ENCODE peak calls at places on chromosomes 2 and 18, in four cellular contexts. One of them, this sample, is unnamed. For H3K36me3, H3K4me1 and H3K9me3, the result is how much of the 10 kb centered on the place peaks cover.

GRCh38 chr2:20781656-20782265 is 41.1 kb downstream of the LDAH start:
- DNase-seq in colonic mucosa: no peak
- DNase-seq in CD4-positive, CD25-positive, alpha-beta regulatory T cell: peak
- DNase-seq in SK-N-SH: peak
- DNase-seq in this sample: no peak

GRCh38 chr2:235032466-235032865 is 80.6 kb downstream of the SH3BP4 start:
- DNase-seq in colonic mucosa: no peak
- DNase-seq in SK-N-SH: no peak
- DNase-seq in CD4-positive, CD25-positive, alpha-beta regulatory T cell: no peak
- DNase-seq in this sample: no peak

GRCh38 chr2:151030663-151031230 is 230.9 kb downstream of the RBM43 start:
- DNase-seq in SK-N-SH: no peak
- DNase-seq in CD4-positive, CD25-positive, alpha-beta regulatory T cell: peak
- DNase-seq in colonic mucosa: no peak
- DNase-seq in this sample: no peak

GRCh38 chr2:383888-384287 is 96.0 kb upstream of the ALKAL2 start:
- DNase-seq in SK-N-SH: no peak
- DNase-seq in colonic mucosa: peak
- DNase-seq in CD4-positive, CD25-positive, alpha-beta regulatory T cell: no peak
- DNase-seq in this sample: no peak

GRCh38 chr2:240198226-240198625 is 57.8 kb upstream of the OTOS start:
- DNase-seq in colonic mucosa: no peak
- DNase-seq in CD4-positive, CD25-positive, alpha-beta regulatory T cell: no peak
- DNase-seq in SK-N-SH: no peak
- DNase-seq in this sample: no peak

GRCh38 chr2:216857131-216857550 is 2.7 kb downstream of the TNP1 start:
- DNase-seq in SK-N-SH: no peak
- DNase-seq in colonic mucosa: no peak
- DNase-seq in CD4-positive, CD25-positive, alpha-beta regulatory T cell: peak
- DNase-seq in this sample: no peak

GRCh38 chr2:221571391-221572179 is 519 bp downstream of the EPHA4 start:
- DNase-seq in CD4-positive, CD25-positive, alpha-beta regulatory T cell: no peak
- DNase-seq in colonic mucosa: peak
- DNase-seq in SK-N-SH: peak
- DNase-seq in this sample: peak

GRCh38 chr18:56492136-56492535 is 146.3 kb downstream of the TXNL1 start:
- DNase-seq in CD4-positive, CD25-positive, alpha-beta regulatory T cell: no peak
- DNase-seq in colonic mucosa: no peak
- DNase-seq in SK-N-SH: no peak
- DNase-seq in this sample: no peak

GRCh38 chr2:18626256-18626668 is 36.9 kb upstream of the NT5C1B start:
- DNase-seq in colonic mucosa: no peak
- DNase-seq in SK-N-SH: no peak
- DNase-seq in CD4-positive, CD25-positive, alpha-beta regulatory T cell: no peak
- DNase-seq in this sample: no peak

GRCh38 chr18:36143391-36143790 is 13.7 kb downstream of the ELP2 start:
- DNase-seq in SK-N-SH: no peak
- DNase-seq in CD4-positive, CD25-positive, alpha-beta regulatory T cell: no peak
- DNase-seq in colonic mucosa: no peak
- DNase-seq in this sample: no peak

GRCh38 chr2:45963816-45964215 is 312.3 kb downstream of the PRKCE start:
- DNase-seq in CD4-positive, CD25-positive, alpha-beta regulatory T cell: no peak
- DNase-seq in SK-N-SH: no peak
- DNase-seq in colonic mucosa: no peak
- DNase-seq in this sample: no peak

DNA sequence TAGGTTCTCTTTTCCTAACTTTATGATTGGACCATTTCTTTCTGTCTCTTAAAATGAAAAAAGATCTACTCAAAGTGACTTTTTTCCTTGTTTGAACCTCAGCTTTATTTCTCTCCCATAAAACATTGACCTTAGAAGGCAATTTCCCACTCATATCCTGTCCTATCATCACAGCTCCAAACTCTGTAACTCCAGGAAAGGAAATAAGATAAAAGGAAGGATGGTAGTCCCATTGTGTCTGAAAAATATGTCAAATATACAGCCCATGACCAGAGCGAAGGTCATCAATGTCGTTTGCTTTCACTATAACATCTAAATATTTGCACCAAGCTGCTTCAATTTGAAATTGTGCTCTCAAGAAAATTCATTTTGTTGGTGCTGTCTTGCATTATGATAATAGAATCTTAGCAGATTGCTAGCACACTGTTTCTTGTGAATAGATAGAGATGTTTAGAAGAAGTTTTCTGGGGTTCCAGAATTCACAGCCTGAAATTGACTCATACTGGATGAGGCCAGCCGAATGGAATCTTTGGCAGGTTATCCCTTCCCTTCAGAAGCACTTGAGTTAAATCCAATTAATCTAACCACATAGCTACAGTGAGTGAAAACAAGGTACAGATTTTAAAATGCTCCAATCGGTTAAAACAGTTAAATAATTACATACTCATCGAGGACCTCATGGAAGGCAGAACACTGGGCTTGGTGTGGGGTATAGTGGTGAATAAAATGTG is 95.1 kb downstream of the CRIM1 start:
- DNase-seq in colonic mucosa: no peak
- DNase-seq in SK-N-SH: no peak
- DNase-seq in CD4-positive, CD25-positive, alpha-beta regulatory T cell: no peak
- DNase-seq in this sample: no peak
- H3K36me3 ChIP-seq in colonic mucosa: under half
- H3K36me3 ChIP-seq in SK-N-SH: under half
- H3K36me3 ChIP-seq in CD4-positive, CD25-positive, alpha-beta regulatory T cell: under half
- H3K36me3 ChIP-seq in this sample: under half

GRCh38 chr2:120910069-120910468 is 174.4 kb downstream of the GLI2 start:
- DNase-seq in colonic mucosa: no peak
- DNase-seq in SK-N-SH: no peak
- DNase-seq in CD4-positive, CD25-positive, alpha-beta regulatory T cell: no peak
- DNase-seq in this sample: no peak

GRCh38 chr2:120909102-120909501 is 173.4 kb downstream of the GLI2 start:
- DNase-seq in SK-N-SH: no peak
- DNase-seq in colonic mucosa: no peak
- DNase-seq in CD4-positive, CD25-positive, alpha-beta regulatory T cell: no peak
- DNase-seq in this sample: no peak

GRCh38 chr2:120906914-120907313 is 171.2 kb downstream of the GLI2 start:
- DNase-seq in colonic mucosa: no peak
- DNase-seq in CD4-positive, CD25-positive, alpha-beta regulatory T cell: no peak
- DNase-seq in SK-N-SH: no peak
- DNase-seq in this sample: no peak

GRCh38 chr2:120907822-120908221 is 172.2 kb downstream of the GLI2 start:
- DNase-seq in colonic mucosa: no peak
- DNase-seq in CD4-positive, CD25-positive, alpha-beta regulatory T cell: no peak
- DNase-seq in SK-N-SH: no peak
- DNase-seq in this sample: no peak

DNA sequence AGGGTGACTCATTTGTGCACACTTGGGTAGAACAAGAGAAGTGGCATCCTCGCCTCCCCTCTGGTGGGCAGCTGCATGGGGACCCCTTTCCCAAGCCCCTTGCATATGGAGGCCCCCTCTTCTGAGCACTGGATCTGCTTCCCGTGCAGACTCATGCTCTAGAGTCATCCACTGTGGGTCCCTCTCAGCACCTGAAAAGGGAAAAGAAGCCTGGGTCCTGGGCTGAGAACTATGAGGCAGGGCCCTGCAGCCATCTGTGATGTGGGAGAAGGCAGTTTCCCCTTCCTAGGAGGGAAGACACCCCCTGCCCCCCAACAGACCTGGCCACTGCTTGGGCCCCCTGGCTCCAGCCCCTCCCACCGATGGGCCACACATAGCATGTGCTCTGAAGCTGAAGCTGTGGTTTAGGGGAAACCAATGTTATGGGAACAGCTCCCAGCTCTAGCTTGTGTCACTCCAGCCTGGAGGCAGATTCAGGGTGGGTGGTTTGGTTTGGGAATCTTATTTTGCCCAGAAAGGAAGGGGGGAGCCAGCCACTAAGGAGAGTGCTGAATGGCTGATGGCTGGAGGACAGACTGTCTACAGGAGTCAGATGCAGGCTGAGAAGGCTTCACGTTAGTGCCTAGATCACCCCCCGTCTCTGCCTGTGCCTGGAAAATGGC is 172.8 kb downstream of the GLI2 start:
- DNase-seq in colonic mucosa: no peak
- DNase-seq in SK-N-SH: no peak
- DNase-seq in CD4-positive, CD25-positive, alpha-beta regulatory T cell: no peak
- DNase-seq in this sample: no peak
- H3K4me1 ChIP-seq in colonic mucosa: under half
- H3K4me1 ChIP-seq in SK-N-SH: under half
- H3K4me1 ChIP-seq in CD4-positive, CD25-positive, alpha-beta regulatory T cell: under half
- H3K4me1 ChIP-seq in this sample: under half

DNA sequence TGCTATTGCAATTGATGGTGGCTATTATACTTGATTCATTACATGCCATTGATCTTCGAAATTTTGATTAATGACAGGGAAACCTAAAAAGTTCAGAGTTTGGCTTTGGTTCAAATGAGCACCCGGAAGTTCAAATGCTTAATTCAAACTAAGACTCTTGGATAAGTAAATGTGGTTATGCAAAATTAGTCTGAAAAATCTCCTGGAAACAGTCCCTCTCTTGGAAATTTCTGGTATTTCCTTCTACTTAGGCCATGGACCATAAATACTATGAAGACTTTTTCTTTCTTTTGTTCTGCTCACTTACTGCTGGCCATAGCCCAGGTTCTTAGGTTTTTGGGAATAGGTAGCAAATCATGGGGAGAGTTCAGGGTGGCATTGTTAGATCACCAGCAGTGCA is 65.4 kb upstream of the SMIM21 start:
- DNase-seq in colonic mucosa: no peak
- DNase-seq in SK-N-SH: no peak
- DNase-seq in CD4-positive, CD25-positive, alpha-beta regulatory T cell: no peak
- DNase-seq in this sample: no peak
- H3K9me3 ChIP-seq in colonic mucosa: under half
- H3K9me3 ChIP-seq in SK-N-SH: under half
- H3K9me3 ChIP-seq in CD4-positive, CD25-positive, alpha-beta regulatory T cell: under half
- H3K9me3 ChIP-seq in this sample: under half

GRCh38 chr2:237510502-237511217 is 23.6 kb downstream of the MLPH start:
- DNase-seq in CD4-positive, CD25-positive, alpha-beta regulatory T cell: no peak
- DNase-seq in SK-N-SH: no peak
- DNase-seq in colonic mucosa: no peak
- DNase-seq in this sample: no peak

GRCh38 chr2:237509905-237510304 is 22.9 kb downstream of the MLPH start:
- DNase-seq in colonic mucosa: peak
- DNase-seq in SK-N-SH: no peak
- DNase-seq in CD4-positive, CD25-positive, alpha-beta regulatory T cell: no peak
- DNase-seq in this sample: no peak

GRCh38 chr2:237511885-237512405 is 24.9 kb downstream of the MLPH start:
- DNase-seq in SK-N-SH: no peak
- DNase-seq in colonic mucosa: no peak
- DNase-seq in CD4-positive, CD25-positive, alpha-beta regulatory T cell: no peak
- DNase-seq in this sample: no peak

GRCh38 chr2:237512774-237513466 is 25.9 kb downstream of the MLPH start:
- DNase-seq in colonic mucosa: peak
- DNase-seq in SK-N-SH: peak
- DNase-seq in CD4-positive, CD25-positive, alpha-beta regulatory T cell: peak
- DNase-seq in this sample: peak

GRCh38 chr2:237511421-237511820 is 24.4 kb downstream of the MLPH start:
- DNase-seq in CD4-positive, CD25-positive, alpha-beta regulatory T cell: no peak
- DNase-seq in SK-N-SH: no peak
- DNase-seq in colonic mucosa: no peak
- DNase-seq in this sample: no peak
- H3K36me3 ChIP-seq in CD4-positive, CD25-positive, alpha-beta regulatory T cell: under half
- H3K36me3 ChIP-seq in SK-N-SH: half or more
- H3K36me3 ChIP-seq in colonic mucosa: under half
- H3K36me3 ChIP-seq in this sample: under half

GRCh38 chr2:60518567-60518966 is 34.9 kb downstream of the BCL11A start:
- DNase-seq in CD4-positive, CD25-positive, alpha-beta regulatory T cell: no peak
- DNase-seq in colonic mucosa: peak
- DNase-seq in SK-N-SH: no peak
- DNase-seq in this sample: no peak

GRCh38 chr2:60520477-60520876 is 33.0 kb downstream of the BCL11A start:
- DNase-seq in CD4-positive, CD25-positive, alpha-beta regulatory T cell: no peak
- DNase-seq in colonic mucosa: no peak
- DNase-seq in SK-N-SH: no peak
- DNase-seq in this sample: no peak

GRCh38 chr2:60520917-60521539 is 32.4 kb downstream of the BCL11A start:
- DNase-seq in colonic mucosa: no peak
- DNase-seq in SK-N-SH: no peak
- DNase-seq in CD4-positive, CD25-positive, alpha-beta regulatory T cell: no peak
- DNase-seq in this sample: no peak

GRCh38 chr2:60517441-60517840 is 36.0 kb downstream of the BCL11A start:
- DNase-seq in SK-N-SH: no peak
- DNase-seq in colonic mucosa: no peak
- DNase-seq in CD4-positive, CD25-positive, alpha-beta regulatory T cell: no peak
- DNase-seq in this sample: no peak

GRCh38 chr2:60519259-60519863 is 34.1 kb downstream of the BCL11A start:
- DNase-seq in SK-N-SH: no peak
- DNase-seq in CD4-positive, CD25-positive, alpha-beta regulatory T cell: no peak
- DNase-seq in colonic mucosa: peak
- DNase-seq in this sample: no peak
- H3K4me1 ChIP-seq in SK-N-SH: under half
- H3K4me1 ChIP-seq in CD4-positive, CD25-positive, alpha-beta regulatory T cell: under half
- H3K4me1 ChIP-seq in colonic mucosa: under half
- H3K4me1 ChIP-seq in this sample: under half

GRCh38 chr2:118530976-118531375 is 316.5 kb downstream of the EN1 start:
- DNase-seq in CD4-positive, CD25-positive, alpha-beta regulatory T cell: no peak
- DNase-seq in SK-N-SH: no peak
- DNase-seq in colonic mucosa: no peak
- DNase-seq in this sample: no peak
- H3K9me3 ChIP-seq in CD4-positive, CD25-positive, alpha-beta regulatory T cell: under half
- H3K9me3 ChIP-seq in SK-N-SH: under half
- H3K9me3 ChIP-seq in colonic mucosa: under half
- H3K9me3 ChIP-seq in this sample: under half

DNA sequence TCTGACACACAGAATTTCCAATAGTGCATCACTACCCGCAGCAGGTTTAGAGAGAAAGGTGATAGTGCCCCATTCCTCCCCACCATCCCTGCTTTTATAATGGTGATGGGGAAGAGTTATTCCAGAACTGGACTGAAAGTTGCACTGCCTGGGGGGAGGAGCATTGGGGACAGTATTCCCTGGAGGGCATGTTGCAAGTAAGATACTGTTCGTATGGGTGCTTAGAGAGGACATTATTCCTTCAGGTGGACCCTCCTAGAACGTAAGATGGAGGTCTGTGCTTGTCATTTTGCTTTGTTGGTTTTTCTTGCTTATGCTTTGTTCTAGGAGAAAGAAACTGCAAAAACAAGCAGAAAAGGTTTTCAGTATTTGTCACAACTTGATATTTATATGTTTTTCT is 23.7 kb downstream of the MRPS9 start:
- DNase-seq in colonic mucosa: no peak
- DNase-seq in CD4-positive, CD25-positive, alpha-beta regulatory T cell: no peak
- DNase-seq in SK-N-SH: no peak
- DNase-seq in this sample: no peak
- H3K36me3 ChIP-seq in colonic mucosa: under half
- H3K36me3 ChIP-seq in CD4-positive, CD25-positive, alpha-beta regulatory T cell: under half
- H3K36me3 ChIP-seq in SK-N-SH: under half
- H3K36me3 ChIP-seq in this sample: under half

This sample was measured in naive thymus-derived CD4-positive, alpha-beta T cell.